ENCODE peak calls at places on chromosomes 16 and 17, in seven cellular contexts. C is sigmoid colon; L is CD4-positive, alpha-beta memory T cell; M is tibial nerve; P is breast epithelium; X is neural progenitor cell; A is CD8-positive, alpha-beta T cell. N is an unnamed sample.

GRCh38 chr16:58471209-58471975 is 28.6 kb upstream of the NDRG4 start:
- DNase-seq in C (no peak), L (no peak), M (no peak), P (no peak), X (no peak), A (no peak), N (no peak)

GRCh38 chr16:89280546-89281188 is 63.2 kb downstream of the ZNF778 start:
- DNase-seq in C (no peak), L (no peak), M (no peak), P (no peak), X (no peak), A (no peak), N (no peak)

GRCh38 chr17:50113624-50114320 is 16.2 kb downstream of the SAMD14 start:
- DNase-seq in C (no peak), L (no peak), M (no peak), P (no peak), X (no peak), A (no peak), N (no peak)

GRCh38 chr16:71343078-71343477 is 15.4 kb upstream of the CALB2 start:
- DNase-seq in C (no peak), L (no peak), M (no peak), P (no peak), X (no peak), A (no peak), N (no peak)

GRCh38 chr17:606501-607243 is 108.0 kb downstream of the VPS53 start:
- DNase-seq in C (no peak), L (no peak), M (no peak), P (no peak), X (no peak), A (no peak), N (no peak)

GRCh38 chr16:85689950-85690320 is 1.2 kb upstream of the GINS2 start:
- DNase-seq in C (no peak), L (no peak), M (no peak), P (no peak), X (peak; percentile 16), A (no peak), N (no peak)

GRCh38 chr17:17824780-17825614 is 11.8 kb downstream of the SREBF1 start:
- DNase-seq in C (peak; percentile 83), L (no peak), M (no peak), P (no peak), X (peak; percentile 42), A (no peak), N (no peak)

GRCh38 chr16:81238296-81239011 is at the start of gene BCO1:
- DNase-seq in C (no peak), L (no peak), M (no peak), P (no peak), X (peak; percentile 87), A (no peak), N (no peak)

GRCh38 chr17:1123397-1124237 is 56.2 kb downstream of the ABR start:
- DNase-seq in C (no peak), L (no peak), M (no peak), P (no peak), X (peak; percentile 52), A (no peak), N (no peak)

GRCh38 chr16:14566599-14566998 is 63.5 kb downstream of the PARN start:
- DNase-seq in C (no peak), L (no peak), M (no peak), P (no peak), X (no peak), A (no peak), N (no peak)

GRCh38 chr17:79922161-79922569 is 82.9 kb upstream of the CBX4 start:
- DNase-seq in C (no peak), L (no peak), M (no peak), P (no peak), X (no peak), A (no peak), N (no peak)

GRCh38 chr17:74118504-74118903 is 85.0 kb upstream of the RPL38 start:
- DNase-seq in C (peak; percentile 32), L (no peak), M (no peak), P (no peak), X (peak; percentile 79), A (no peak), N (no peak)

GRCh38 chr17:1398900-1399299 is 1.1 kb downstream of the YWHAE start:
- DNase-seq in C (no peak), L (peak; percentile 18), M (no peak), P (no peak), X (peak; percentile 23), A (no peak), N (no peak)

GRCh38 chr17:67449065-67449464 is 72.0 kb downstream of the PITPNC1 start:
- DNase-seq in C (no peak), L (no peak), M (no peak), P (no peak), X (no peak), A (no peak), N (no peak)

GRCh38 chr16:77353587-77354263 is 81.1 kb downstream of the ADAMTS18 start:
- DNase-seq in C (no peak), L (no peak), M (no peak), P (no peak), X (no peak), A (no peak), N (no peak)

GRCh38 chr17:54408741-54409140 is 491.9 kb upstream of the TOM1L1 start:
- DNase-seq in C (no peak), L (no peak), M (no peak), P (no peak), X (no peak), A (no peak), N (no peak)

GRCh38 chr17:9670596-9670995 is 25.3 kb downstream of the USP43 start:
- DNase-seq in C (no peak), L (no peak), M (no peak), P (no peak), X (no peak), A (no peak), N (no peak)

GRCh38 chr16:10170016-10170415 is 12.2 kb downstream of the GRIN2A start:
- DNase-seq in C (no peak), L (no peak), M (no peak), P (no peak), X (no peak), A (no peak), N (no peak)

GRCh38 chr16:84685210-84685609 is 14.6 kb upstream of the USP10 start:
- DNase-seq in C (peak; percentile 35), L (no peak), M (no peak), P (no peak), X (no peak), A (no peak), N (no peak)

GRCh38 chr17:37568350-37569053 is 40.7 kb downstream of the SYNRG start:
- DNase-seq in C (no peak), L (no peak), M (no peak), P (no peak), X (no peak), A (no peak), N (no peak)

GRCh38 chr17:61155590-61156181 is 244.0 kb upstream of the TBX2 start:
- DNase-seq in C (no peak), L (no peak), M (no peak), P (no peak), X (no peak), A (no peak), N (no peak)

GRCh38 chr17:20008242-20009051 is 712 bp upstream of the SPECC1 start:
- DNase-seq in C (no peak), L (no peak), M (no peak), P (no peak), X (peak; percentile 54), A (no peak), N (no peak)

GRCh38 chr16:79007614-79008013 is 592.9 kb downstream of the MAF start:
- DNase-seq in C (no peak), L (no peak), M (no peak), P (no peak), X (no peak), A (no peak), N (no peak)
- H3K27ac ChIP-seq in C (no peak overlapping the region), L (no peak overlapping the region), M (no peak overlapping the region), P (peak overlapping the region; percentile 74), X (no peak overlapping the region), A (no peak overlapping the region), N (no peak overlapping the region)

DNA sequence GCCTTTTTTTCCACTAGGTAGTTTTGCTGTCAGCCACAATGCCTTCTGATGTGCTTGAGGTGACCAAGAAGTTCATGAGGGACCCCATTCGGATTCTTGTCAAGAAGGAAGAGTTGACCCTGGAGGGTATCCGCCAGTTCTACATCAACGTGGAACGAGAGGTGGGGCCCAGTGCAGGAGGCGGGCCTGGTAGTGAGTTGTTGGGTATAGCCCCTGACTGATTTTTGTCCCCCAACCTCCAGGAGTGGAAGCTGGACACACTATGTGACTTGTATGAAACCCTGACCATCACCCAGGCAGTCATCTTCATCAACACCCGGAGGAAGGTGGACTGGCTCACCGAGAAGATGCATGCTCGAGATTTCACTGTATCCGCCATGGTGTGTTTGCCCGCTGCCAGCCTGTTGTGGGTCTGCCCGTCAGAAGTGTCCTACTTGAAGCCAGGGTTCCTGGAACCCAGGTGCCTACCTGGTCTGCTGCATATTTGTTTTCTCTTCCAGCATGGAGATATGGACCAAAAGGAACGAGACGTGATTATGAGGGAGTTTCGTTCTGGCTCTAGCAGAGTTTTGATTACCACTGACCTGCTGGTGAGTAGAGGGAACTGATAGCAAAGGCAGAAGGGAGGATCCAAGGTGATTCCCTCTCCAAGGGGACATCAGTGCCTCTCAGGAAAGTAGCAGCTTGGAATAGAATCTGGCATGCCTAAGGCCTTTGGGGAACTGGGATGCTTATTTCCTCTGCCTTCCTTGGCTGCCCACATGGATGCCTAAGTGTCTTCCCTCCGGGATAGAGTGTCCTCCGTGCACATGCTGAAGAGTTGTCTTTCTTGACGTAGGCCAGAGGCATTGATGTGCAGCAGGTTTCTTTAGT is 1.9 kb upstream of the CD68 start:
- DNase-seq in C (no peak), L (no peak), M (no peak), P (no peak), X (no peak), A (no peak), N (no peak)
- H3K27ac ChIP-seq in C (peak overlapping the region; percentile 92), L (no peak overlapping the region), M (peak overlapping the region; percentile 97), P (peak overlapping the region; percentile 87), X (peak overlapping the region; percentile 40), A (no peak overlapping the region), N (no peak overlapping the region)

DNA sequence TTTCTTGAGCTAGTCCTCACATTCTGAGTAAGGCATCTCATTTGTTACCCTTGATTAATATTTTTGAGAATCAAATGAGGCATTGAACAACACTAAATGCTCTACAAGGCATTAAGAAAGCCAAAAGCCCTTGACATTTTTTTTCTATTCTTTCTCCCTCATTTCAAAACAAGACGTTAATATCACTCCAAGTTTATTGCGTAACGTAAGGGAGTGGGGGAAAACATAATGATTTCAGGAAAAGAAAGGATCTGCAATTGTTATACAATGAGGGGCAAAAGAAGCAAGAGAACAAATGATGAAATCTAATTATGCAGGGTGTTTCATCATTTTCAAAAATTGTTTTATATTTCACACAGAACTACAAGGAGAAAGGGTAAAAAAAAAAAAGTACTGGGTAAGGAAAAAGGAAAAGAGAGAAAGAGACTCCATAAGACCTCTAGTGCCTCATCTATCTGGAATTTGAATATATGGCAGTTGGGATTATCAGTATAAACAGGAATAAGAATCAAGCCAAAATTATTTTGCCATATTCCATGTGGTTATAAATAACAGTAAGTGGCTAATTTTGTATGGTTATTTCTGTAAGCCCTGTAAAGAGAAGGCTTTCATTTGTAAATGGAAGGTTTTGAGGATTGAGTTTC is 163.0 kb downstream of the ABCA8 start:
- DNase-seq in C (no peak), L (no peak), M (no peak), P (no peak), X (no peak), A (no peak), N (no peak)
- H3K27ac ChIP-seq in C (peak overlapping the region; percentile 69), L (no peak overlapping the region), M (peak overlapping the region; percentile 92), P (peak overlapping the region; percentile 46), X (no peak overlapping the region), A (no peak overlapping the region), N (peak overlapping the region; percentile 94)

GRCh38 chr17:8117367-8117979 is 841 bp downstream of the ALOXE3 start:
- DNase-seq in C (no peak), L (no peak), M (no peak), P (no peak), X (no peak), A (no peak), N (no peak)
- H3K27ac ChIP-seq in C (peak overlapping the region; percentile 83), L (no peak overlapping the region), M (peak overlapping the region; percentile 94), P (peak overlapping the region; percentile 94), X (no peak overlapping the region), A (no peak overlapping the region), N (peak overlapping the region; percentile 67)

N was measured in substantia nigra.